ENCODE peak calls at places on chromosomes 12 and 14, in seven cellular contexts. Z, I, W, N, Q, T and H are unnamed samples.

GRCh38 chr14:61927015-61927414 is 164.8 kb downstream of the SNAPC1 start:
- DNase-seq in Z (no peak), I (no peak), W (no peak), N (no peak), Q (no peak), T (no peak), H (peak; percentile 80)

GRCh38 chr14:95314609-95315008 is 5.1 kb downstream of the CLMN start:
- DNase-seq in Z (no peak), I (peak; percentile 74), W (peak; percentile 25), N (no peak), Q (no peak), T (no peak), H (peak; percentile 66)

GRCh38 chr14:103707329-103708263 is 7.7 kb downstream of the XRCC3 start:
- DNase-seq in Z (no peak), I (no peak), W (no peak), N (no peak), Q (no peak), T (no peak), H (no peak)

GRCh38 chr12:4297617-4298016 is 23.4 kb upstream of the TIGAR start:
- DNase-seq in Z (no peak), I (no peak), W (no peak), N (no peak), Q (no peak), T (no peak), H (no peak)

GRCh38 chr14:102824832-102825231 is 47.6 kb downstream of the TRAF3 start:
- DNase-seq in Z (no peak), I (no peak), W (peak; percentile 73), N (no peak), Q (peak; percentile 54), T (no peak), H (no peak)

GRCh38 chr14:94021001-94021400 is 5.1 kb upstream of the OTUB2 start:
- DNase-seq in Z (no peak), I (no peak), W (peak; percentile 49), N (no peak), Q (no peak), T (no peak), H (no peak)

GRCh38 chr14:32230181-32230580 is 27.1 kb upstream of the RNU6-8 start:
- DNase-seq in Z (no peak), I (no peak), W (peak; percentile 83), N (no peak), Q (no peak), T (no peak), H (no peak)

GRCh38 chr12:124679047-124679446 is 111.6 kb upstream of the NCOR2 start:
- DNase-seq in Z (no peak), I (no peak), W (no peak), N (no peak), Q (no peak), T (no peak), H (no peak)

GRCh38 chr12:1634590-1635191 is 5.7 kb downstream of the WNT5B start:
- DNase-seq in Z (peak; percentile 15), I (peak; percentile 80), W (peak; percentile 41), N (peak; percentile 79), Q (peak; percentile 88), T (peak; percentile 74), H (peak; percentile 85)

GRCh38 chr12:82688035-82688501 is 1.4 kb downstream of the TMTC2 start:
- DNase-seq in Z (no peak), I (no peak), W (no peak), N (peak; percentile 70), Q (no peak), T (no peak), H (no peak)

GRCh38 chr14:29156096-29156495 is 389.5 kb downstream of the FOXG1 start:
- DNase-seq in Z (no peak), I (no peak), W (no peak), N (no peak), Q (no peak), T (no peak), H (no peak)

GRCh38 chr14:54769955-54770863 is 132.4 kb downstream of the GCH1 start:
- DNase-seq in Z (no peak), I (no peak), W (no peak), N (no peak), Q (no peak), T (no peak), H (no peak)

GRCh38 chr14:52068741-52069616 is at the start of gene NID2:
- DNase-seq in Z (peak; percentile 18), I (peak; percentile 76), W (no peak), N (no peak), Q (peak; percentile 89), T (peak; percentile 80), H (no peak)

GRCh38 chr12:8946733-8947132 is 2.7 kb downstream of the M6PR start:
- DNase-seq in Z (no peak), I (no peak), W (no peak), N (no peak), Q (no peak), T (no peak), H (no peak)

GRCh38 chr12:7609480-7609879 is 56.2 kb downstream of the APOBEC1 start:
- DNase-seq in Z (no peak), I (no peak), W (no peak), N (no peak), Q (no peak), T (no peak), H (no peak)

GRCh38 chr14:63453443-63453936 is 89.7 kb downstream of the PPP2R5E start:
- DNase-seq in Z (no peak), I (no peak), W (no peak), N (no peak), Q (no peak), T (no peak), H (no peak)

GRCh38 chr12:123983822-123984485 is 10.9 kb downstream of the ZNF664 start:
- DNase-seq in Z (peak; percentile 26), I (peak; percentile 36), W (peak; percentile 52), N (peak; percentile 74), Q (no peak), T (peak; percentile 70), H (peak; percentile 89)

GRCh38 chr12:21695896-21696295 is 38.3 kb upstream of the LDHB start:
- DNase-seq in Z (no peak), I (no peak), W (no peak), N (no peak), Q (no peak), T (no peak), H (no peak)

GRCh38 chr14:80275208-80275850 is 64.0 kb upstream of the DIO2 start:
- DNase-seq in Z (no peak), I (no peak), W (no peak), N (no peak), Q (no peak), T (no peak), H (no peak)

GRCh38 chr12:108649126-108649525 is 15.4 kb upstream of the SELPLG start:
- DNase-seq in Z (no peak), I (no peak), W (no peak), N (no peak), Q (no peak), T (no peak), H (no peak)